ENCODE peak calls at places on chromosome 3, in eight cellular contexts. One of them, this sample, is unnamed.

GRCh38 chr3:51686512-51687215 is 15.6 kb downstream of the TEX264 start:
- DNase-seq in HS-27A: no peak
- DNase-seq in mucosa of descending colon: peak
- DNase-seq in T-helper 9 cell: peak
- DNase-seq in lower lobe of right lung: peak
- DNase-seq in AG04450: no peak
- DNase-seq in naive B cell: peak
- DNase-seq in activated CD4-positive, alpha-beta memory T cell treated with anti-CD3 and anti-CD28 coated beads for 36 hours: peak
- DNase-seq in this sample: peak

GRCh38 chr3:168865022-168865551 is 769.4 kb upstream of the GOLIM4 start:
- DNase-seq in HS-27A: no peak
- DNase-seq in mucosa of descending colon: no peak
- DNase-seq in T-helper 9 cell: no peak
- DNase-seq in lower lobe of right lung: no peak
- DNase-seq in AG04450: no peak
- DNase-seq in naive B cell: no peak
- DNase-seq in activated CD4-positive, alpha-beta memory T cell treated with anti-CD3 and anti-CD28 coated beads for 36 hours: no peak
- DNase-seq in this sample: no peak

GRCh38 chr3:49469037-49469875 is 811 bp upstream of the DAG1 start:
- DNase-seq in HS-27A: peak
- DNase-seq in mucosa of descending colon: peak
- DNase-seq in T-helper 9 cell: no peak
- DNase-seq in lower lobe of right lung: peak
- DNase-seq in AG04450: no peak
- DNase-seq in naive B cell: no peak
- DNase-seq in activated CD4-positive, alpha-beta memory T cell treated with anti-CD3 and anti-CD28 coated beads for 36 hours: no peak
- DNase-seq in this sample: peak

GRCh38 chr3:129529436-129530210 is 1.2 kb downstream of the RHO start:
- DNase-seq in HS-27A: no peak
- DNase-seq in mucosa of descending colon: peak
- DNase-seq in T-helper 9 cell: no peak
- DNase-seq in lower lobe of right lung: no peak
- DNase-seq in AG04450: no peak
- DNase-seq in naive B cell: no peak
- DNase-seq in activated CD4-positive, alpha-beta memory T cell treated with anti-CD3 and anti-CD28 coated beads for 36 hours: no peak
- DNase-seq in this sample: no peak

GRCh38 chr3:193744048-193744821 is 151.2 kb downstream of the OPA1 start:
- DNase-seq in HS-27A: no peak
- DNase-seq in mucosa of descending colon: no peak
- DNase-seq in T-helper 9 cell: no peak
- DNase-seq in lower lobe of right lung: no peak
- DNase-seq in AG04450: no peak
- DNase-seq in naive B cell: no peak
- DNase-seq in activated CD4-positive, alpha-beta memory T cell treated with anti-CD3 and anti-CD28 coated beads for 36 hours: no peak
- DNase-seq in this sample: no peak

GRCh38 chr3:52845691-52846426 is 11.0 kb upstream of the MUSTN1 start:
- DNase-seq in HS-27A: no peak
- DNase-seq in mucosa of descending colon: no peak
- DNase-seq in T-helper 9 cell: peak
- DNase-seq in lower lobe of right lung: no peak
- DNase-seq in AG04450: no peak
- DNase-seq in naive B cell: peak
- DNase-seq in activated CD4-positive, alpha-beta memory T cell treated with anti-CD3 and anti-CD28 coated beads for 36 hours: peak
- DNase-seq in this sample: peak

GRCh38 chr3:46881819-46882376 is 4.4 kb downstream of the PTH1R start:
- DNase-seq in HS-27A: no peak
- DNase-seq in mucosa of descending colon: no peak
- DNase-seq in T-helper 9 cell: no peak
- DNase-seq in lower lobe of right lung: no peak
- DNase-seq in AG04450: no peak
- DNase-seq in naive B cell: no peak
- DNase-seq in activated CD4-positive, alpha-beta memory T cell treated with anti-CD3 and anti-CD28 coated beads for 36 hours: peak
- DNase-seq in this sample: no peak

GRCh38 chr3:158539414-158540014 is 31.5 kb upstream of the MLF1 start:
- DNase-seq in HS-27A: peak
- DNase-seq in mucosa of descending colon: no peak
- DNase-seq in T-helper 9 cell: peak
- DNase-seq in lower lobe of right lung: no peak
- DNase-seq in AG04450: peak
- DNase-seq in naive B cell: peak
- DNase-seq in activated CD4-positive, alpha-beta memory T cell treated with anti-CD3 and anti-CD28 coated beads for 36 hours: peak
- DNase-seq in this sample: no peak

GRCh38 chr3:136465296-136465695 is 215.2 kb downstream of the PCCB start:
- DNase-seq in HS-27A: peak
- DNase-seq in mucosa of descending colon: no peak
- DNase-seq in T-helper 9 cell: no peak
- DNase-seq in lower lobe of right lung: no peak
- DNase-seq in AG04450: no peak
- DNase-seq in naive B cell: no peak
- DNase-seq in activated CD4-positive, alpha-beta memory T cell treated with anti-CD3 and anti-CD28 coated beads for 36 hours: no peak
- DNase-seq in this sample: no peak

GRCh38 chr3:121505256-121505655 is 40.5 kb downstream of the POLQ start:
- DNase-seq in HS-27A: no peak
- DNase-seq in mucosa of descending colon: no peak
- DNase-seq in T-helper 9 cell: no peak
- DNase-seq in lower lobe of right lung: no peak
- DNase-seq in AG04450: no peak
- DNase-seq in naive B cell: no peak
- DNase-seq in activated CD4-positive, alpha-beta memory T cell treated with anti-CD3 and anti-CD28 coated beads for 36 hours: no peak
- DNase-seq in this sample: no peak

GRCh38 chr3:197801801-197802504 is 10.9 kb downstream of the LRCH3 start:
- DNase-seq in HS-27A: no peak
- DNase-seq in mucosa of descending colon: no peak
- DNase-seq in T-helper 9 cell: no peak
- DNase-seq in lower lobe of right lung: no peak
- DNase-seq in AG04450: no peak
- DNase-seq in naive B cell: peak
- DNase-seq in activated CD4-positive, alpha-beta memory T cell treated with anti-CD3 and anti-CD28 coated beads for 36 hours: peak
- DNase-seq in this sample: no peak

GRCh38 chr3:195150194-195151118 is 120.5 kb downstream of the XXYLT1 start:
- DNase-seq in HS-27A: no peak
- DNase-seq in mucosa of descending colon: no peak
- DNase-seq in T-helper 9 cell: no peak
- DNase-seq in lower lobe of right lung: peak
- DNase-seq in AG04450: no peak
- DNase-seq in naive B cell: no peak
- DNase-seq in activated CD4-positive, alpha-beta memory T cell treated with anti-CD3 and anti-CD28 coated beads for 36 hours: peak
- DNase-seq in this sample: peak

GRCh38 chr3:24318668-24319287 is 175.9 kb downstream of the THRB start:
- DNase-seq in HS-27A: peak
- DNase-seq in mucosa of descending colon: no peak
- DNase-seq in T-helper 9 cell: no peak
- DNase-seq in lower lobe of right lung: no peak
- DNase-seq in AG04450: no peak
- DNase-seq in naive B cell: no peak
- DNase-seq in activated CD4-positive, alpha-beta memory T cell treated with anti-CD3 and anti-CD28 coated beads for 36 hours: no peak
- DNase-seq in this sample: no peak

GRCh38 chr3:27927882-27928281 is 205.8 kb upstream of the EOMES start:
- DNase-seq in HS-27A: no peak
- DNase-seq in mucosa of descending colon: no peak
- DNase-seq in T-helper 9 cell: no peak
- DNase-seq in lower lobe of right lung: no peak
- DNase-seq in AG04450: no peak
- DNase-seq in naive B cell: no peak
- DNase-seq in activated CD4-positive, alpha-beta memory T cell treated with anti-CD3 and anti-CD28 coated beads for 36 hours: no peak
- DNase-seq in this sample: no peak

GRCh38 chr3:40366203-40367162 is 20.5 kb upstream of the ENTPD3 start:
- DNase-seq in HS-27A: no peak
- DNase-seq in mucosa of descending colon: no peak
- DNase-seq in T-helper 9 cell: no peak
- DNase-seq in lower lobe of right lung: no peak
- DNase-seq in AG04450: no peak
- DNase-seq in naive B cell: no peak
- DNase-seq in activated CD4-positive, alpha-beta memory T cell treated with anti-CD3 and anti-CD28 coated beads for 36 hours: no peak
- DNase-seq in this sample: no peak

GRCh38 chr3:14491396-14492190 is 48.5 kb downstream of the GRIP2 start:
- DNase-seq in HS-27A: no peak
- DNase-seq in mucosa of descending colon: no peak
- DNase-seq in T-helper 9 cell: no peak
- DNase-seq in lower lobe of right lung: no peak
- DNase-seq in AG04450: no peak
- DNase-seq in naive B cell: no peak
- DNase-seq in activated CD4-positive, alpha-beta memory T cell treated with anti-CD3 and anti-CD28 coated beads for 36 hours: no peak
- DNase-seq in this sample: peak

GRCh38 chr3:139326707-139327106 is 17.1 kb upstream of the MRPS22 start:
- DNase-seq in HS-27A: no peak
- DNase-seq in mucosa of descending colon: no peak
- DNase-seq in T-helper 9 cell: no peak
- DNase-seq in lower lobe of right lung: no peak
- DNase-seq in AG04450: no peak
- DNase-seq in naive B cell: no peak
- DNase-seq in activated CD4-positive, alpha-beta memory T cell treated with anti-CD3 and anti-CD28 coated beads for 36 hours: no peak
- DNase-seq in this sample: no peak

GRCh38 chr3:184679056-184679502 is 32.8 kb downstream of the MAGEF1 start:
- DNase-seq in HS-27A: no peak
- DNase-seq in mucosa of descending colon: no peak
- DNase-seq in T-helper 9 cell: no peak
- DNase-seq in lower lobe of right lung: no peak
- DNase-seq in AG04450: no peak
- DNase-seq in naive B cell: no peak
- DNase-seq in activated CD4-positive, alpha-beta memory T cell treated with anti-CD3 and anti-CD28 coated beads for 36 hours: no peak
- DNase-seq in this sample: no peak

GRCh38 chr3:169327969-169328368 is 335.5 kb downstream of the MECOM start:
- DNase-seq in HS-27A: no peak
- DNase-seq in mucosa of descending colon: no peak
- DNase-seq in T-helper 9 cell: no peak
- DNase-seq in lower lobe of right lung: no peak
- DNase-seq in AG04450: no peak
- DNase-seq in naive B cell: no peak
- DNase-seq in activated CD4-positive, alpha-beta memory T cell treated with anti-CD3 and anti-CD28 coated beads for 36 hours: no peak
- DNase-seq in this sample: no peak

GRCh38 chr3:129461461-129462146 is 21.6 kb downstream of the IFT122 start:
- DNase-seq in HS-27A: no peak
- DNase-seq in mucosa of descending colon: no peak
- DNase-seq in T-helper 9 cell: no peak
- DNase-seq in lower lobe of right lung: no peak
- DNase-seq in AG04450: no peak
- DNase-seq in naive B cell: no peak
- DNase-seq in activated CD4-positive, alpha-beta memory T cell treated with anti-CD3 and anti-CD28 coated beads for 36 hours: no peak
- DNase-seq in this sample: no peak

GRCh38 chr3:64011685-64012084 is 11.6 kb downstream of the PSMD6 start:
- DNase-seq in HS-27A: no peak
- DNase-seq in mucosa of descending colon: no peak
- DNase-seq in T-helper 9 cell: no peak
- DNase-seq in lower lobe of right lung: no peak
- DNase-seq in AG04450: no peak
- DNase-seq in naive B cell: no peak
- DNase-seq in activated CD4-positive, alpha-beta memory T cell treated with anti-CD3 and anti-CD28 coated beads for 36 hours: no peak
- DNase-seq in this sample: no peak

GRCh38 chr3:53863127-53863526 is 16.8 kb downstream of the IL17RB start:
- DNase-seq in HS-27A: no peak
- DNase-seq in mucosa of descending colon: no peak
- DNase-seq in T-helper 9 cell: no peak
- DNase-seq in lower lobe of right lung: no peak
- DNase-seq in AG04450: no peak
- DNase-seq in naive B cell: no peak
- DNase-seq in activated CD4-positive, alpha-beta memory T cell treated with anti-CD3 and anti-CD28 coated beads for 36 hours: no peak
- DNase-seq in this sample: no peak

GRCh38 chr3:15089201-15089600 is 9.7 kb downstream of the RBSN start:
- DNase-seq in HS-27A: no peak
- DNase-seq in mucosa of descending colon: no peak
- DNase-seq in T-helper 9 cell: no peak
- DNase-seq in lower lobe of right lung: no peak
- DNase-seq in AG04450: no peak
- DNase-seq in naive B cell: no peak
- DNase-seq in activated CD4-positive, alpha-beta memory T cell treated with anti-CD3 and anti-CD28 coated beads for 36 hours: no peak
- DNase-seq in this sample: no peak

GRCh38 chr3:39592306-39592705 is 124.8 kb downstream of the MOBP start:
- DNase-seq in HS-27A: no peak
- DNase-seq in mucosa of descending colon: no peak
- DNase-seq in T-helper 9 cell: no peak
- DNase-seq in lower lobe of right lung: no peak
- DNase-seq in AG04450: no peak
- DNase-seq in naive B cell: no peak
- DNase-seq in activated CD4-positive, alpha-beta memory T cell treated with anti-CD3 and anti-CD28 coated beads for 36 hours: no peak
- DNase-seq in this sample: no peak

GRCh38 chr3:128804017-128804816 is 75.2 kb upstream of the ACAD9 start:
- DNase-seq in HS-27A: no peak
- DNase-seq in mucosa of descending colon: no peak
- DNase-seq in T-helper 9 cell: no peak
- DNase-seq in lower lobe of right lung: no peak
- DNase-seq in AG04450: no peak
- DNase-seq in naive B cell: peak
- DNase-seq in activated CD4-positive, alpha-beta memory T cell treated with anti-CD3 and anti-CD28 coated beads for 36 hours: peak
- DNase-seq in this sample: no peak

GRCh38 chr3:79162653-79163052 is 605.1 kb downstream of the ROBO1 start:
- DNase-seq in HS-27A: no peak
- DNase-seq in mucosa of descending colon: no peak
- DNase-seq in T-helper 9 cell: no peak
- DNase-seq in lower lobe of right lung: no peak
- DNase-seq in AG04450: no peak
- DNase-seq in naive B cell: no peak
- DNase-seq in activated CD4-positive, alpha-beta memory T cell treated with anti-CD3 and anti-CD28 coated beads for 36 hours: no peak
- DNase-seq in this sample: no peak

GRCh38 chr3:142447308-142447851 is 457 bp downstream of the XRN1 start:
- DNase-seq in HS-27A: peak
- DNase-seq in mucosa of descending colon: peak
- DNase-seq in T-helper 9 cell: peak
- DNase-seq in lower lobe of right lung: peak
- DNase-seq in AG04450: no peak
- DNase-seq in naive B cell: peak
- DNase-seq in activated CD4-positive, alpha-beta memory T cell treated with anti-CD3 and anti-CD28 coated beads for 36 hours: peak
- DNase-seq in this sample: peak

GRCh38 chr3:115401298-115401697 is 222.0 kb upstream of the GAP43 start:
- DNase-seq in HS-27A: peak
- DNase-seq in mucosa of descending colon: no peak
- DNase-seq in T-helper 9 cell: no peak
- DNase-seq in lower lobe of right lung: no peak
- DNase-seq in AG04450: peak
- DNase-seq in naive B cell: no peak
- DNase-seq in activated CD4-positive, alpha-beta memory T cell treated with anti-CD3 and anti-CD28 coated beads for 36 hours: no peak
- DNase-seq in this sample: no peak

This sample was measured in kidney.